ENCODE peak calls at places on chromosomes 13 and 19, in nine cellular contexts. One of them, this sample, is unnamed.

GRCh38 chr13:27200413-27201066 is 28.9 kb upstream of the USP12 start:
- DNase-seq in Panc1: no peak
- DNase-seq in cardiac muscle cell: no peak
- DNase-seq in BJ: no peak
- DNase-seq in body of pancreas: no peak
- DNase-seq in right atrium auricular region: no peak
- DNase-seq in brain microvascular endothelial cell: no peak
- DNase-seq in stomach: no peak
- DNase-seq in ascending aorta: no peak
- DNase-seq in this sample: no peak

GRCh38 chr13:103371271-103371670 is 305.1 kb upstream of the SLC10A2 start:
- DNase-seq in Panc1: no peak
- DNase-seq in cardiac muscle cell: no peak
- DNase-seq in BJ: no peak
- DNase-seq in body of pancreas: no peak
- DNase-seq in right atrium auricular region: no peak
- DNase-seq in brain microvascular endothelial cell: peak
- DNase-seq in stomach: no peak
- DNase-seq in ascending aorta: no peak
- DNase-seq in this sample: no peak

GRCh38 chr19:38389101-38389925 is 816 bp downstream of the SPRED3 start:
- DNase-seq in Panc1: no peak
- DNase-seq in cardiac muscle cell: peak
- DNase-seq in BJ: no peak
- DNase-seq in body of pancreas: no peak
- DNase-seq in right atrium auricular region: no peak
- DNase-seq in brain microvascular endothelial cell: peak
- DNase-seq in stomach: no peak
- DNase-seq in ascending aorta: no peak
- DNase-seq in this sample: no peak

GRCh38 chr13:101565327-101565726 is 112.9 kb downstream of the ITGBL1 start:
- DNase-seq in Panc1: no peak
- DNase-seq in cardiac muscle cell: no peak
- DNase-seq in BJ: no peak
- DNase-seq in body of pancreas: no peak
- DNase-seq in right atrium auricular region: no peak
- DNase-seq in brain microvascular endothelial cell: no peak
- DNase-seq in stomach: no peak
- DNase-seq in ascending aorta: no peak
- DNase-seq in this sample: no peak

GRCh38 chr13:109412232-109412935 is 374.0 kb downstream of the IRS2 start:
- DNase-seq in Panc1: no peak
- DNase-seq in cardiac muscle cell: peak
- DNase-seq in BJ: no peak
- DNase-seq in body of pancreas: peak
- DNase-seq in right atrium auricular region: no peak
- DNase-seq in brain microvascular endothelial cell: peak
- DNase-seq in stomach: peak
- DNase-seq in ascending aorta: no peak
- DNase-seq in this sample: peak

GRCh38 chr13:95191821-95192220 is 109.4 kb downstream of the ABCC4 start:
- DNase-seq in Panc1: peak
- DNase-seq in cardiac muscle cell: peak
- DNase-seq in BJ: no peak
- DNase-seq in body of pancreas: peak
- DNase-seq in right atrium auricular region: peak
- DNase-seq in brain microvascular endothelial cell: peak
- DNase-seq in stomach: peak
- DNase-seq in ascending aorta: no peak
- DNase-seq in this sample: peak

GRCh38 chr13:92172191-92172590 is 773.8 kb downstream of the GPC5 start:
- DNase-seq in Panc1: no peak
- DNase-seq in cardiac muscle cell: no peak
- DNase-seq in BJ: no peak
- DNase-seq in body of pancreas: no peak
- DNase-seq in right atrium auricular region: no peak
- DNase-seq in brain microvascular endothelial cell: no peak
- DNase-seq in stomach: no peak
- DNase-seq in ascending aorta: no peak
- DNase-seq in this sample: no peak

GRCh38 chr19:51861870-51862622 is 25.7 kb downstream of the ZNF577 start:
- DNase-seq in Panc1: no peak
- DNase-seq in cardiac muscle cell: no peak
- DNase-seq in BJ: no peak
- DNase-seq in body of pancreas: no peak
- DNase-seq in right atrium auricular region: no peak
- DNase-seq in brain microvascular endothelial cell: no peak
- DNase-seq in stomach: no peak
- DNase-seq in ascending aorta: no peak
- DNase-seq in this sample: no peak

GRCh38 chr19:17865364-17866311 is 5.9 kb downstream of the RPL18A start:
- DNase-seq in Panc1: no peak
- DNase-seq in cardiac muscle cell: no peak
- DNase-seq in BJ: no peak
- DNase-seq in body of pancreas: no peak
- DNase-seq in right atrium auricular region: no peak
- DNase-seq in brain microvascular endothelial cell: no peak
- DNase-seq in stomach: peak
- DNase-seq in ascending aorta: no peak
- DNase-seq in this sample: peak

GRCh38 chr13:40153516-40153915 is 498.1 kb downstream of the COG6 start:
- DNase-seq in Panc1: no peak
- DNase-seq in cardiac muscle cell: peak
- DNase-seq in BJ: no peak
- DNase-seq in body of pancreas: peak
- DNase-seq in right atrium auricular region: no peak
- DNase-seq in brain microvascular endothelial cell: no peak
- DNase-seq in stomach: peak
- DNase-seq in ascending aorta: no peak
- DNase-seq in this sample: no peak

GRCh38 chr13:103044054-103044453 is 22.2 kb downstream of the SLC10A2 start:
- DNase-seq in Panc1: no peak
- DNase-seq in cardiac muscle cell: no peak
- DNase-seq in BJ: no peak
- DNase-seq in body of pancreas: no peak
- DNase-seq in right atrium auricular region: no peak
- DNase-seq in brain microvascular endothelial cell: no peak
- DNase-seq in stomach: no peak
- DNase-seq in ascending aorta: no peak
- DNase-seq in this sample: no peak

DNA sequence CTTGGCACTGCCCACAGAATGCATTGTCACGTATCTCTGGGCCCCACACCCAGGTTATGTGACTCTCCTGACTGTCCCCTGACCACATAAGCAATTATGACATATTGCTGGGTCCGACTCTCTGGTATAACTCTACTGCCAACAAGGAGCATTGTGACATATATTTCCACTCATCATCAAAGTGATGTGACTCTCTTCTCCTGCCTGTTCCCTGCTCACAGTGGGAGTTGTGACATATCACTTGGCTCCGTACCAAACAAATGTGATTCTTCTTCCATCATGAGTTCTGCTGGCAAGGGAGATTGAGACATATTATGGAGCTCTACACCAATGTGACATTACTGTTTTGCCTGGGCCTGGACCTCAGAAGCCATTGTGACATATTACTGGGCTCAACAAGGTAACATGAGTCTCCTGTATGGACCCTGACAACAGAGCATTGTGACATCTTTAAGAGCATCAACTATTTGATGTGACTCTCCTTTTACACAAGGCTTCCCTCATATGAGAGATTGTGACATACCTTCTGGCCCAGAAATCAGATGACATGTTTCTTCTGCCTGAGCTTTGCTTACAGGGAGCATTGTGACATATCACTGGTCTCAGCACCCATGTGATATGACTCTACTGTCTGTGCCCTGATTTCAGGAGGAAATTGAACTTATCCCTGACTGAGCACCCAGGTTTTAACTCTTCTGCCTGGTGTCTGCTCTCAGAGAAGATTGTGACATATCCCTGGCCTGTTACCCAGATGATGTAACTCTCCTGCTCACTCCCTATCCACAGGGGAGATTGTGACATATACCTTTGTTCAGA is 15.7 kb upstream of the ZNF681 start:
- DNase-seq in Panc1: no peak
- DNase-seq in cardiac muscle cell: peak
- DNase-seq in BJ: no peak
- DNase-seq in body of pancreas: no peak
- DNase-seq in right atrium auricular region: peak
- DNase-seq in brain microvascular endothelial cell: no peak
- DNase-seq in stomach: no peak
- DNase-seq in ascending aorta: no peak
- DNase-seq in this sample: no peak
- TF ChIP-seq CTCF in Panc1: no peak
- TF ChIP-seq CTCF in cardiac muscle cell: no peak
- TF ChIP-seq CTCF in BJ: no peak
- TF ChIP-seq CTCF in body of pancreas: no peak
- TF ChIP-seq CTCF in right atrium auricular region: no peak
- TF ChIP-seq CTCF in brain microvascular endothelial cell: no peak
- TF ChIP-seq CTCF in stomach: no peak
- TF ChIP-seq CTCF in ascending aorta: no peak
- TF ChIP-seq CTCF in this sample: no peak

GRCh38 chr19:56066152-56067023 is 54.7 kb downstream of the ZNF787 start:
- DNase-seq in Panc1: peak
- DNase-seq in cardiac muscle cell: peak
- DNase-seq in BJ: no peak
- DNase-seq in body of pancreas: peak
- DNase-seq in right atrium auricular region: no peak
- DNase-seq in brain microvascular endothelial cell: peak
- DNase-seq in stomach: peak
- DNase-seq in ascending aorta: no peak
- DNase-seq in this sample: peak

GRCh38 chr19:56076413-56076998 is 44.6 kb downstream of the ZNF787 start:
- DNase-seq in Panc1: peak
- DNase-seq in cardiac muscle cell: peak
- DNase-seq in BJ: no peak
- DNase-seq in body of pancreas: peak
- DNase-seq in right atrium auricular region: no peak
- DNase-seq in brain microvascular endothelial cell: peak
- DNase-seq in stomach: peak
- DNase-seq in ascending aorta: no peak
- DNase-seq in this sample: peak

GRCh38 chr19:56069642-56070041 is 51.5 kb downstream of the ZNF787 start:
- DNase-seq in Panc1: no peak
- DNase-seq in cardiac muscle cell: no peak
- DNase-seq in BJ: no peak
- DNase-seq in body of pancreas: no peak
- DNase-seq in right atrium auricular region: no peak
- DNase-seq in brain microvascular endothelial cell: no peak
- DNase-seq in stomach: no peak
- DNase-seq in ascending aorta: no peak
- DNase-seq in this sample: no peak

DNA sequence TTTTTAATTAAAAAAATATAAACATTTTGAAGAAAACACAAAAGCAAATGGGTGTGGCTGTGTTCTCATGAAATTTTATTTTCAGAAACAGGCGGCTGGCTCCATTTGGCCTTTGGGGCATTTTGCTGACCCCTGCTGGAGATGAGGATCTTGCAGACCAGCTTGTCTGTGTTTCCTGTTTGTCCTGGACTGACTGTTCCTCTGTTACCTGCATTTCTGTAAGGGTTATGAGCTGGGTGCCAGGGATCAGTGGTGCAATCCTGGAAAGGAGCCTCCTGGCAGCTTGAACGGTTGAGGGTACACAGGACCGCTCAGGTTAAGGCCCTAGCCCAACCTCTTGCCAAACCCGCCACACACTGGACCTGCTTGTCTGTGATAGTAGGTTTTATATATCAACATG is 49.9 kb downstream of the ZNF787 start:
- DNase-seq in Panc1: no peak
- DNase-seq in cardiac muscle cell: no peak
- DNase-seq in BJ: no peak
- DNase-seq in body of pancreas: no peak
- DNase-seq in right atrium auricular region: no peak
- DNase-seq in brain microvascular endothelial cell: no peak
- DNase-seq in stomach: no peak
- DNase-seq in ascending aorta: no peak
- DNase-seq in this sample: peak
- TF ChIP-seq CTCF in Panc1: peak
- TF ChIP-seq CTCF in cardiac muscle cell: peak
- TF ChIP-seq CTCF in BJ: peak
- TF ChIP-seq CTCF in body of pancreas: peak
- TF ChIP-seq CTCF in right atrium auricular region: no peak
- TF ChIP-seq CTCF in brain microvascular endothelial cell: peak
- TF ChIP-seq CTCF in stomach: no peak
- TF ChIP-seq CTCF in ascending aorta: no peak
- TF ChIP-seq CTCF in this sample: peak

GRCh38 chr13:46962286-46962941 is 65.6 kb upstream of the HTR2A start:
- DNase-seq in Panc1: no peak
- DNase-seq in cardiac muscle cell: peak
- DNase-seq in BJ: no peak
- DNase-seq in body of pancreas: no peak
- DNase-seq in right atrium auricular region: no peak
- DNase-seq in brain microvascular endothelial cell: peak
- DNase-seq in stomach: no peak
- DNase-seq in ascending aorta: no peak
- DNase-seq in this sample: no peak
- TF ChIP-seq CTCF in Panc1: peak
- TF ChIP-seq CTCF in cardiac muscle cell: peak
- TF ChIP-seq CTCF in BJ: peak
- TF ChIP-seq CTCF in body of pancreas: no peak
- TF ChIP-seq CTCF in right atrium auricular region: no peak
- TF ChIP-seq CTCF in brain microvascular endothelial cell: peak
- TF ChIP-seq CTCF in stomach: peak
- TF ChIP-seq CTCF in ascending aorta: no peak
- TF ChIP-seq CTCF in this sample: peak

GRCh38 chr19:6868341-6868740 is 19.0 kb upstream of the ADGRE1 start:
- DNase-seq in Panc1: no peak
- DNase-seq in cardiac muscle cell: peak
- DNase-seq in BJ: no peak
- DNase-seq in body of pancreas: no peak
- DNase-seq in right atrium auricular region: no peak
- DNase-seq in brain microvascular endothelial cell: no peak
- DNase-seq in stomach: no peak
- DNase-seq in ascending aorta: no peak
- DNase-seq in this sample: no peak

GRCh38 chr19:6866646-6867255 is 20.6 kb upstream of the ADGRE1 start:
- DNase-seq in Panc1: no peak
- DNase-seq in cardiac muscle cell: no peak
- DNase-seq in BJ: no peak
- DNase-seq in body of pancreas: no peak
- DNase-seq in right atrium auricular region: no peak
- DNase-seq in brain microvascular endothelial cell: no peak
- DNase-seq in stomach: no peak
- DNase-seq in ascending aorta: no peak
- DNase-seq in this sample: no peak

GRCh38 chr19:6865849-6866248 is 21.5 kb upstream of the ADGRE1 start:
- DNase-seq in Panc1: no peak
- DNase-seq in cardiac muscle cell: no peak
- DNase-seq in BJ: no peak
- DNase-seq in body of pancreas: no peak
- DNase-seq in right atrium auricular region: no peak
- DNase-seq in brain microvascular endothelial cell: no peak
- DNase-seq in stomach: no peak
- DNase-seq in ascending aorta: no peak
- DNase-seq in this sample: no peak

GRCh38 chr19:6861683-6862286 is 25.6 kb upstream of the ADGRE1 start:
- DNase-seq in Panc1: no peak
- DNase-seq in cardiac muscle cell: no peak
- DNase-seq in BJ: no peak
- DNase-seq in body of pancreas: no peak
- DNase-seq in right atrium auricular region: no peak
- DNase-seq in brain microvascular endothelial cell: no peak
- DNase-seq in stomach: no peak
- DNase-seq in ascending aorta: no peak
- DNase-seq in this sample: no peak

GRCh38 chr19:6862673-6863078 is 24.7 kb upstream of the ADGRE1 start:
- DNase-seq in Panc1: peak
- DNase-seq in cardiac muscle cell: peak
- DNase-seq in BJ: peak
- DNase-seq in body of pancreas: peak
- DNase-seq in right atrium auricular region: peak
- DNase-seq in brain microvascular endothelial cell: peak
- DNase-seq in stomach: peak
- DNase-seq in ascending aorta: peak
- DNase-seq in this sample: peak
- TF ChIP-seq CTCF in Panc1: peak
- TF ChIP-seq CTCF in cardiac muscle cell: peak
- TF ChIP-seq CTCF in BJ: peak
- TF ChIP-seq CTCF in body of pancreas: peak
- TF ChIP-seq CTCF in right atrium auricular region: peak
- TF ChIP-seq CTCF in brain microvascular endothelial cell: peak
- TF ChIP-seq CTCF in stomach: peak
- TF ChIP-seq CTCF in ascending aorta: peak
- TF ChIP-seq CTCF in this sample: peak